ENCODE peak calls at places on chromosomes 7 and 10, in six cellular contexts. L, C, O, Q, P and T are unnamed samples.

GRCh38 chr7:38535013-38535412 is 96.2 kb downstream of the AMPH start:
- DNase-seq in L (no peak), C (no peak), O (no peak), Q (no peak), P (no peak), T (no peak)

GRCh38 chr7:6228865-6229264 is 43.6 kb downstream of the CYTH3 start:
- DNase-seq in L (peak; percentile 40), C (no peak), O (no peak), Q (no peak), P (peak; percentile 45), T (no peak)

GRCh38 chr10:74032900-74033655 is 35.2 kb downstream of the VCL start:
- DNase-seq in L (no peak), C (no peak), O (peak; percentile 40), Q (no peak), P (no peak), T (no peak)

GRCh38 chr10:124092270-124093075 is 925 bp downstream of the CHST15 start:
- DNase-seq in L (no peak), C (peak; percentile 39), O (peak; percentile 30), Q (peak; percentile 64), P (peak; percentile 68), T (no peak)

GRCh38 chr10:97714401-97715258 is 1.1 kb downstream of the MARVELD1 start:
- DNase-seq in L (no peak), C (peak; percentile 53), O (peak; percentile 53), Q (peak; percentile 71), P (peak; percentile 87), T (peak; percentile 64)

GRCh38 chr7:49580000-49580399 is 193.4 kb upstream of the VWC2 start:
- DNase-seq in L (no peak), C (no peak), O (no peak), Q (no peak), P (no peak), T (no peak)

GRCh38 chr7:106345421-106346166 is 60.8 kb upstream of the NAMPT start:
- DNase-seq in L (no peak), C (no peak), O (peak; percentile 53), Q (no peak), P (no peak), T (no peak)

GRCh38 chr10:62335326-62335725 is 38.8 kb upstream of the ZNF365 start:
- DNase-seq in L (no peak), C (no peak), O (peak; percentile 69), Q (no peak), P (no peak), T (no peak)

GRCh38 chr7:99035723-99036530 is 108.0 kb downstream of the SMURF1 start:
- DNase-seq in L (no peak), C (no peak), O (no peak), Q (no peak), P (no peak), T (no peak)

GRCh38 chr10:28411648-28412047 is 108.8 kb upstream of the MPP7 start:
- DNase-seq in L (no peak), C (peak; percentile 40), O (peak; percentile 38), Q (no peak), P (no peak), T (no peak)

GRCh38 chr7:84218681-84219080 is 24.1 kb upstream of the SEMA3A start:
- DNase-seq in L (no peak), C (peak; percentile 52), O (peak; percentile 87), Q (no peak), P (no peak), T (no peak)

GRCh38 chr10:11212686-11213085 is 195.0 kb downstream of the CELF2 start:
- DNase-seq in L (no peak), C (no peak), O (no peak), Q (no peak), P (no peak), T (no peak)
- H3K27ac ChIP-seq in L (peak overlapping the region; percentile 92), C (no peak overlapping the region), O (no peak overlapping the region), Q (no peak overlapping the region), P (no peak overlapping the region), T (no peak overlapping the region)

DNA sequence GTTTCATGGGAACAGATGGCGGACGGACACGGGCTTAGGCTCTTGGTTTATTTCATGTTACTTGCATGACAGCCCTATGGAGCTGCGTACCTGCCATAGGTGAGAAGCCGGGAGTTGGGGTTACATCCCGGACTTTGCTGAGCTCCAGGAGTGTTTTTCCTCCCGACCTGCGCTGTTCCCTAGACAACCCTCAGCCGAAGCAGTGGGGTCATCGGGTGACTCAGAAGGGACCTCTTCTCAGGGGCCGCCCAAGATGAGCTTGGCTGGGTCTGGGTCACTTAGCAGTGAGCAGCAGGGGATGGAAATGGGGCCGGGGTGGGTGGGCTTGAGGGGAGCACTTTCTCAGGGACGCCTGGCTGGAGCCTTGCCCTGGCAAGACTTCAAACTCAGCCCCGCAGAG is 11.9 kb downstream of the CUX1 start:
- DNase-seq in L (no peak), C (no peak), O (no peak), Q (no peak), P (no peak), T (no peak)
- H3K4me1 ChIP-seq in L (peaks cover 2% of the 10 kb centered on the region), C (peaks cover 15% of the 10 kb centered on the region), O (no peaks in the 10 kb centered on the region), Q (peaks cover 44% of the 10 kb centered on the region), P (peaks cover 8% of the 10 kb centered on the region), T (no peaks in the 10 kb centered on the region)

GRCh38 chr7:33669251-33669670 is 236.1 kb upstream of the BMPER start:
- DNase-seq in L (no peak), C (peak; percentile 41), O (peak; percentile 77), Q (no peak), P (no peak), T (no peak)
- H3K27ac ChIP-seq in L (no peak overlapping the region), C (no peak overlapping the region), O (peak overlapping the region; percentile 64), Q (no peak overlapping the region), P (no peak overlapping the region), T (no peak overlapping the region)

GRCh38 chr7:26292768-26293560 is 1.3 kb downstream of the SNX10 start:
- DNase-seq in L (no peak), C (no peak), O (peak; percentile 5), Q (no peak), P (no peak), T (no peak)
- H3K4me1 ChIP-seq in L (peaks cover 16% of the 10 kb centered on the region), C (peaks cover 4% of the 10 kb centered on the region), O (peaks cover 6% of the 10 kb centered on the region), Q (peaks cover 6% of the 10 kb centered on the region), P (no peaks in the 10 kb centered on the region), T (peaks cover 3% of the 10 kb centered on the region)

GRCh38 chr7:71486414-71486813 is 354.5 kb downstream of the GALNT17 start:
- DNase-seq in L (no peak), C (no peak), O (no peak), Q (no peak), P (no peak), T (no peak)
- H3K27ac ChIP-seq in L (no peak overlapping the region), C (no peak overlapping the region), O (no peak overlapping the region), Q (no peak overlapping the region), P (no peak overlapping the region), T (no peak overlapping the region)